ENCODE peak calls at places on chromosomes 6 and 20, in seven cellular contexts. M, X, S, R, I, H and D are unnamed samples.
A peak's percentile ranks its signal among the peaks of the same experiment; 100 is the strongest.

GRCh38 chr6:90350689-90351554 is 54.3 kb upstream of the BACH2 start:
- DNase-seq in X (no peak), S (no peak), M (no peak), H (no peak), I (no peak), R (no peak), D (no peak)

GRCh38 chr6:72740135-72740534 is 118.3 kb downstream of the KCNQ5 start:
- DNase-seq in I (no peak), S (no peak), X (no peak), H (no peak), M (no peak), R (no peak), D (no peak)

GRCh38 chr6:111530777-111531176 is 47.8 kb upstream of the REV3L start:
- DNase-seq in X (no peak), M (no peak), H (no peak), S (no peak), R (no peak), I (no peak), D (no peak)

GRCh38 chr6:158595223-158595622 is 35.3 kb downstream of the TMEM181 start:
- DNase-seq in I (no peak), X (no peak), R (peak; percentile 24), H (no peak), S (no peak), M (no peak), D (no peak)

GRCh38 chr6:1144842-1145755 is 166.8 kb upstream of the FOXQ1 start:
- DNase-seq in M (no peak), I (no peak), H (no peak), R (no peak), X (no peak), S (no peak), D (no peak)

GRCh38 chr6:94376876-94377275 is 957.5 kb upstream of the EPHA7 start:
- DNase-seq in H (no peak), S (no peak), R (no peak), X (no peak), M (no peak), I (no peak), D (no peak)

GRCh38 chr20:51347871-51348270 is 194.6 kb downstream of the NFATC2 start:
- DNase-seq in S (no peak), R (no peak), I (no peak), M (no peak), H (no peak), X (no peak), D (no peak)

GRCh38 chr6:90315354-90315960 is 18.8 kb upstream of the BACH2 start:
- DNase-seq in R (no peak), S (no peak), I (no peak), H (no peak), X (no peak), M (no peak), D (no peak)

GRCh38 chr6:128174724-128175123 is 273.9 kb upstream of the THEMIS start:
- DNase-seq in I (no peak), R (no peak), X (no peak), S (no peak), M (no peak), H (no peak), D (no peak)

GRCh38 chr6:33417127-33417902 is 592 bp downstream of the CUTA start:
- DNase-seq in I (peak; percentile 42), S (peak; percentile 66), H (peak; percentile 83), X (no peak), R (peak; percentile 30), M (no peak), D (no peak)

GRCh38 chr6:133551847-133552331 is 310.7 kb downstream of the EYA4 start:
- DNase-seq in H (no peak), X (no peak), I (no peak), R (no peak), S (peak; percentile 69), M (no peak), D (peak; percentile 75)

GRCh38 chr6:79946242-79946641 is 1.1 kb downstream of the ELOVL4 start:
- DNase-seq in I (peak; percentile 70), S (peak; percentile 16), M (no peak), X (no peak), R (no peak), H (no peak), D (no peak)

GRCh38 chr20:33010133-33010504 is 2.6 kb downstream of the BPIFB2 start:
- DNase-seq in M (no peak), I (no peak), X (no peak), S (no peak), H (no peak), R (no peak), D (no peak)

GRCh38 chr6:102742033-102742432 is 1348.5 kb downstream of the GRIK2 start:
- DNase-seq in X (no peak), M (no peak), S (peak; percentile 74), I (peak; percentile 51), H (no peak), R (no peak), D (no peak)

GRCh38 chr6:109182590-109182989 is 87.3 kb downstream of the CEP57L1 start:
- DNase-seq in I (no peak), R (no peak), M (no peak), X (no peak), S (no peak), H (no peak), D (no peak)

GRCh38 chr20:6469695-6470094 is 297.8 kb upstream of the BMP2 start:
- DNase-seq in I (no peak), X (no peak), R (no peak), H (no peak), M (no peak), S (peak; percentile 89), D (no peak)

GRCh38 chr6:105882833-105883232 is 203.3 kb upstream of the PRDM1 start:
- DNase-seq in M (no peak), H (no peak), I (no peak), R (no peak), S (no peak), X (no peak), D (no peak)

GRCh38 chr20:64064145-64064698 is 1.2 kb downstream of the TCEA2 start:
- DNase-seq in H (no peak), R (no peak), I (no peak), M (no peak), X (no peak), S (peak; percentile 72), D (no peak)

GRCh38 chr20:38198238-38198861 is 33.3 kb upstream of the TGM2 start:
- DNase-seq in I (no peak), S (peak; percentile 31), X (no peak), M (no peak), R (no peak), H (no peak), D (peak; percentile 22)

GRCh38 chr6:15475872-15476271 is 187.0 kb downstream of the DTNBP1 start:
- DNase-seq in H (no peak), X (no peak), S (no peak), I (no peak), R (no peak), M (no peak), D (no peak)
- H3K4me1 ChIP-seq in H (peaks cover 14% of the 10 kb centered on the region), X (peaks cover 21% of the 10 kb centered on the region), S (peaks cover 19% of the 10 kb centered on the region), I (peaks cover 3% of the 10 kb centered on the region), R (peaks cover 11% of the 10 kb centered on the region), M (peaks cover 92% of the 10 kb centered on the region), D (peaks cover 5% of the 10 kb centered on the region)

DNA sequence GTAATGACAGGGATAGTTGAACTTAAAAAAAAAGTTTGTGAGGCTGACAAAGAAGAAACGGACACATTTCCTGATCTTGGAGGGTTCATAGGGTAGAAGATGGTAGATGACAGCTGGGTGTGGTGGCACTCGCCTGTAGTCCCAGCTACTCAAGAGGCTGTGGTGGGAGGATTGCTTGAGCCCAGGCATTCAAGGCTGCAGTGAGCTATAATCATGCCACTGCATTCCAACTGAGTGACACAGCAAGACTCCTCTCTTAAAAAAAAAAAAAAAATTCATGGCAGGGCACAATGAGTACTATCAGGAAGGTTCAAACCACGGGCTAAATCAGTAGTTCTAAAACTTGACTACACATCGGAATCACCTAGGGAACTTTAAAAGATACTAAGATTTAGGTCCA is 2.0 kb upstream of the MICA start:
- DNase-seq in S (peak; percentile 79), I (peak; percentile 51), M (no peak), R (peak; percentile 55), H (peak; percentile 64), X (peak; percentile 65), D (peak; percentile 66)
- H3K4me1 ChIP-seq in S (peaks cover 44% of the 10 kb centered on the region), I (peaks cover 48% of the 10 kb centered on the region), M (peaks cover 73% of the 10 kb centered on the region), R (peaks cover 36% of the 10 kb centered on the region), H (peaks cover 20% of the 10 kb centered on the region), X (peaks cover 44% of the 10 kb centered on the region), D (peaks cover 78% of the 10 kb centered on the region)

DNA sequence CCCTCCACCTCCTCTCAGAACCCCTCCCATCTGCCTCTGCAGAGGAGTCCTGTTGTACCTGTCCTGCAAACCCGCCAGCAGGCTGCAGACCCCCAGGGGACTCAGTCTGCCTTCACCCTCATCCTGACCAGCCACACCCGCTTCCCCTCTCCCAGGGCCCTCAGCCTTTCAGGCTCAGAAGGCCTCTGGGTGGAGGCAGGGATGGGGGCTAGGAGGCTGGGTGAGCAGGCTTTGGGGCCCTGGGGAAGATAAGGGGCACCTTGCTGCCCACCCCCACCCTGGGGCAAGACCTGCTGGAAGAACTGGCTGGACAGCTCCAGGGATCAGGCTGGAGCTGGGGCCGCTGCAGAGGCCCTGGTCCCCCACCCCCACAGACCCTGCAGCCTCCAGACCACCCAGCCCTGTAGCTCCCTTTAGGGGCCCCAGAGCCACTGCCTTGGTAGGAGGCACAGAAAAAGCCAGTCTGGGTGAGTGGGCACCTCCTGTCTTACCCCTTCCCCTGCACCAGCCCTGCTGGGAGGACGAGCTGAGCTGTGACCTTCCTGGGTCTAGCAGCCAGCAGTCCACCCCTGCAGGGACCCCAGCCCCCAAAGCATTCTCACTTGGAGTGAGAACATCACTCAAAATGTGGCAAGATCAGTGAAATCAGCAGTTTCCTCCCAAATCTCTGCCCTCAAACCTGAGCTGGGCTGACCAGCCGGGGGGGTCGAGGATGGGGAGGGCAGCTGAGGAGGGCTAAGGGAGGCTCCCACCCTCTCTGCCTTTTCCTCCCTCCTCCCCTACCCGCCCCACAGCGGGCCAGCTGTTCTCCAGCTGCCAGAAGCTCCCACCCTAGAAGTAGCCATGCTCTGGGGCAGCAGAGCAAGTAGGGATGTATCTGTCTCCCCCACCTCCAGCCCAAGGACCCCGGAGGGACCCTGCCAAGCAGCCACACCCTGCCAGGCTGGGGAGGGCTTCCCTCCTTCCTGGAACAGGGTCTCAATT is 5.0 kb downstream of the TEAD3 start:
- DNase-seq in X (no peak), R (no peak), H (no peak), S (no peak), M (no peak), I (no peak), D (no peak)
- H3K4me1 ChIP-seq in X (peaks cover 71% of the 10 kb centered on the region), R (no peaks in the 10 kb centered on the region), H (peaks cover 32% of the 10 kb centered on the region), S (peaks cover 38% of the 10 kb centered on the region), M (peaks cover 91% of the 10 kb centered on the region), I (no peaks in the 10 kb centered on the region), D (peaks cover 17% of the 10 kb centered on the region)

DNA sequence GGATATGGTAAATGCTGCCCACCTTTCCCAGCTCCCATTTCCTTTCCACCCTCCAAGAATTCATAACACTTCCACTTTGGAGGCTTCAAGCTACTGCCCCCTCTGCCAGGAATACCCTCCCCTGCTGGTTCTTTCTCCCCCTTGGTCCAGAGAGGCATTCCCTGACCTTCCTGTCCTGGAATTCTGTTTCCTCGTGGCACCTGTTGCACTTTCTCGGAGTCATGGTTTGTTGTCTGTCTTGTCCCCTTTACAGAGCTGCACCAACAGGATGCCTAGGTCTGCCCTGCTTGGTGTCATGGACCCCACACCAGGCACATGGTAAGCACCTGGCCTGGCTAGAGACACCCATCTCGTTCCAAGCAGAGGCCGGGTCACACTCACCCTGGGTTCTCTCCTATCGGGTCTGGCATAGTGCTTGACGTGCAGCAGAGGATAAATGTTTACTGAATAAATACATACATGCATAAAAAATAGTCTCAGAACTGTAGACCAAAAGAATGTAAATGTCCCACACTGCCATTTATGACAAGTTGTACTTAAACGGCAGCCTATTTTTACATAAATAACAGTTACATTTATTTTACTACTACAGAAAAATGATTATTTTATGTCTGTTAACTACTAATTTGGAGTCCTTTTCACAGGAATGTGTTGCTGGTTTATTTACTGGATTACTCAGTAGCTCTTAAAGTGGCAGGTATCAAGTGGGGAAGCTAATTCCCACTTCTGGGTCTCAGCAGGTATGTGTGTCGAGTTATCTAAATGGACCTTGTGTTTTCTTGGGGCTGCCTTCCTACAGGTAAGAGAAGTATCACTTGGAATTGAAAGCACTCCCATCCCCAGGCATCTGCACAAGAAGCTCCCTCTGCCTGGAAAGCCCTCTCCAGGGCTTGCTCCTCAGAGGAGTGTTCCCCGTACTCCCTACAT is 69.3 kb downstream of the KIF13A start:
- DNase-seq in H (no peak), R (no peak), S (no peak), I (no peak), X (no peak), M (no peak), D (no peak)
- H3K4me1 ChIP-seq in H (no peaks in the 10 kb centered on the region), R (peaks cover 3% of the 10 kb centered on the region), S (no peaks in the 10 kb centered on the region), I (no peaks in the 10 kb centered on the region), X (peaks cover 7% of the 10 kb centered on the region), M (peaks cover 90% of the 10 kb centered on the region), D (peaks cover 10% of the 10 kb centered on the region)